ENCODE peak calls at places on chromosomes 2 and 18, in eight cellular contexts. X is thoracic aorta, Z is fibroblast of mammary gland, T is AG09319, R is coronary artery, U is neural progenitor cell, N is pancreas, K is fibroblast of pulmonary artery. H is an unnamed sample.

GRCh38 chr2:164073758-164074094 is 337.9 kb upstream of the FIGN start:
- DNase-seq in X (no peak), Z (no peak), T (no peak), R (no peak), U (no peak), N (no peak), K (no peak), H (no peak)

GRCh38 chr2:179677148-179677688 is 184.2 kb downstream of the ZNF385B start:
- DNase-seq in X (no peak), Z (no peak), T (no peak), R (no peak), U (no peak), N (no peak), K (peak), H (no peak)

GRCh38 chr2:144464730-144465129 is 55.2 kb downstream of the ZEB2 start:
- DNase-seq in X (no peak), Z (no peak), T (no peak), R (no peak), U (no peak), N (no peak), K (no peak), H (no peak)

GRCh38 chr18:42261731-42262130 is 306.7 kb downstream of the PIK3C3 start:
- DNase-seq in X (no peak), Z (no peak), T (no peak), R (no peak), U (peak), N (no peak), K (no peak), H (no peak)

GRCh38 chr2:84078466-84078865 is 380.6 kb downstream of the SUCLG1 start:
- DNase-seq in X (no peak), Z (no peak), T (no peak), R (no peak), U (no peak), N (no peak), K (no peak), H (no peak)

GRCh38 chr2:100482741-100483140 is 12.5 kb downstream of the NMS start:
- DNase-seq in X (no peak), Z (no peak), T (no peak), R (no peak), U (peak), N (no peak), K (peak), H (no peak)

GRCh38 chr18:5142859-5143258 is 54.2 kb downstream of the AKAIN1 start:
- DNase-seq in X (no peak), Z (no peak), T (no peak), R (no peak), U (no peak), N (no peak), K (no peak), H (no peak)

GRCh38 chr2:181877181-181877664 is 14.3 kb upstream of the ITPRID2 start:
- DNase-seq in X (no peak), Z (no peak), T (no peak), R (no peak), U (no peak), N (no peak), K (no peak), H (no peak)

GRCh38 chr18:59432796-59433195 is 73.7 kb upstream of the LMAN1 start:
- DNase-seq in X (no peak), Z (no peak), T (peak), R (no peak), U (no peak), N (no peak), K (no peak), H (no peak)

GRCh38 chr2:241575624-241576292 is 17.2 kb downstream of the BOK start:
- DNase-seq in X (no peak), Z (no peak), T (no peak), R (no peak), U (no peak), N (no peak), K (no peak), H (no peak)

GRCh38 chr2:46923011-46923669 is 7.5 kb upstream of the MCFD2 start:
- DNase-seq in X (no peak), Z (peak), T (no peak), R (no peak), U (no peak), N (no peak), K (no peak), H (no peak)

GRCh38 chr2:150538582-150539236 is 51.2 kb upstream of the RND3 start:
- DNase-seq in X (no peak), Z (peak), T (no peak), R (no peak), U (no peak), N (no peak), K (no peak), H (no peak)

DNA sequence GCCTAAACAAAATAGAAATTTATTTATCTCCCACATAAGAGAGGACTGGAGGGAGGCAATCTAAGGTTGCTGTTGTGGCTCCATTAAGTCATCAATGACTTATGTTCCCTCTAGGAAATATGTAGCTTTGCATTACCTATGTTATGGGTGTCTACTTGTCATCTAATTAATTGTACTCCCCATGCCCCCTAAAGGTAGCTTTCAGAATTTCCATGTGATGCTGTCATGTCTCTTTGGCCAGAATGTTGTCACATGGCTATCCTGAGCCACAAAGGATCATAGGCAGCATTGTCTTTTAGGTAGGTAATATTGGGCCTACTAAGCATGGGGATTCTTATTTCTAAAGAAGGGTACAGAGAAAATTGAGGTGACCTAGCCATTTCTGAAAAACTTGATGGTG is 935.6 kb upstream of the FANCL start:
- DNase-seq in X (no peak), Z (no peak), T (no peak), R (no peak), U (no peak), N (no peak), K (no peak), H (no peak)
- TF ChIP-seq CTCF in X (no peak), Z (no peak), T (no peak), R (no peak), U (no peak), N (no peak), K (no peak), H (no peak)

DNA sequence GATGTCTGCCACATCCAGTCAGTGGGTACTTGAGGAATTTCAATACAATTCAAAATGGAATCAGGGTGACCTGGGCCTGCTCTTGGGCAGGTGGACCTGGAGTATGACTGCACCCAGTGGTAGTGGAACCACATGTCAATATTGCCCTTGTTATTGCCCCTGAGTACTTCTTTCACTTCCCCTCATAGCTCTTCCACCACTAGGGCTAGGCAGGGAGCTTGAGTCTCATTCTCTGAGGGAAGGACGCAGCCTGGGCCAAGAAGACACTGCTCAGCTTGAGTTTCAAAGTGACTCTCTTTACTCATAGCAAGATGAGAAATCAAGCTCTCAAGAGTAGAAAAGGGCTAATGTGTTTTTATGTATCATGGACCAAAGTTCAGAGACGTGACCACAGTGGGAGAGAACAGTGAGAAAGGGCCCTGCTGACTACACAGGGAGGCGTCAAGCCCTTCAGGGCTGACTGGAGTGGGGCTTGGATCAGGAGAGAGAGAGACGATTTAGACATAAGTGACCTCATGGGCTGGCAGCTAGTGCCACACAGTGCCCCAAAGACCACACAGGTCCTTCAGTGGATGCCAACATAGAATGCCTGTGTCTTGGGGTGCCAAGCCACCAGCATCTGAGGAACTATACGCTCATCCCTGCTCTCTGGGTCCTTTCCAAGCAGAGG is 12.8 kb downstream of the PTMA start:
- DNase-seq in X (no peak), Z (no peak), T (no peak), R (no peak), U (no peak), N (no peak), K (no peak), H (no peak)
- TF ChIP-seq CTCF in X (no peak), Z (no peak), T (no peak), R (no peak), U (no peak), N (no peak), K (no peak), H (no peak)

DNA sequence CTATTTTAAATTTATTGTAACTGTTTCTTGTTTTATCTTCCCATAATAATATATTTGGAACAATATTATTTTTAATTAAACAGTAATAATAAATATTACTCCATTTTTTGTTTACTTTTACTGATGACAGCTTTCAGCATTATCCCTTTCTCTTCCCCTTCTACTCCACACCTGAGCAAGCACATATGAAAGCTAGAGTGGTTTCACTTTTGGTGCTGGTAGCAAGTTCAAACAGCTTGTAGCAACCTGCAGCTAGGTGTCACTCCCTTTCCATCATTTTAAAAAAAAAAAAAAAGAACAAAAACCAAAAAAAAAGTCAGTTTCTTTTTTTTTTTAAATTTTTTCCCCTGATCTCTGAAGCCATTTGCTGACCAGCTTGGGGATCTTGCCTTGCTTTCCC is 801.8 kb downstream of the CCDC85A start:
- DNase-seq in X (no peak), Z (no peak), T (no peak), R (no peak), U (no peak), N (no peak), K (no peak), H (no peak)
- TF ChIP-seq CTCF in X (no peak), Z (no peak), T (no peak), R (no peak), U (no peak), N (no peak), K (no peak), H (no peak)

DNA sequence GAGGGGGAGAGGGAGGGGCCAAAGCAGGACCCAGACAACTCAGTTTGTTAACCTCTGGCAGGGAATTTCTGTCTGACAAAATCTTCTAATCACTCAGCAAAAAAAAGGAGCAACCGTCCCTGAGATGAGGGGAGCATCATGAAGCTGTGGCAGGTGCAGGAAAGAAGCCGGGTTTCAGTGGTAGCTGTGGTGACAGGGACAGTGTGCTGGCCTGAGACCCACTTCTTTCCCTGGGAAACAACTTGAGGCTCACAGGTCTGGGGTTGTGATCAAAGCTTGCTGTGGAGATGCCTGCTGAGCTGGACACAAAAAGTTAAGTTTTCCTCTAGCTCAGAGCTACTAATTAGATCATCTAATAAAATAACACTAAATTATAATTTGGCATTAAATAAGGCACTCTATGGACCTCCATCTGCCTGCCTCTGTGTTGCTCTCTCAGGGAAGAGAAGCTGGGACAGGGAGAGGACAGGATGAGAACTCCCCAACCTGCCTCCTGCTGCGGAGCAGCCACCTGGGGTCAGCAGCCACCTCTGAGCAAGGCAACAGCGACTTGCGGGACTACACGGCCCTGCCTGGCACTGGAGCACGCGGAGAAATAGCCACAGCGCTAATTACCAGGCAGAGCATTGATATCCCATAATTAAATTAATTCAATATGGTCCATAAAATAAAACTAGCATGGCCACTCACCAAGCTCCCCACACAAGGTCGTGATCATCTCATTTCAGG is 104.6 kb upstream of the TEX51 start:
- DNase-seq in X (no peak), Z (no peak), T (no peak), R (peak), U (no peak), N (no peak), K (no peak), H (no peak)
- TF ChIP-seq CTCF in X (no peak), Z (no peak), T (no peak), R (no peak), U (peak), N (no peak), K (no peak), H (no peak)

GRCh38 chr2:152493945-152494528 is 159.1 kb downstream of the FMNL2 start:
- DNase-seq in X (no peak), Z (no peak), T (no peak), R (no peak), U (peak), N (no peak), K (peak), H (no peak)
- TF ChIP-seq CTCF in X (no peak), Z (no peak), T (no peak), R (no peak), U (no peak), N (no peak), K (no peak), H (no peak)

DNA sequence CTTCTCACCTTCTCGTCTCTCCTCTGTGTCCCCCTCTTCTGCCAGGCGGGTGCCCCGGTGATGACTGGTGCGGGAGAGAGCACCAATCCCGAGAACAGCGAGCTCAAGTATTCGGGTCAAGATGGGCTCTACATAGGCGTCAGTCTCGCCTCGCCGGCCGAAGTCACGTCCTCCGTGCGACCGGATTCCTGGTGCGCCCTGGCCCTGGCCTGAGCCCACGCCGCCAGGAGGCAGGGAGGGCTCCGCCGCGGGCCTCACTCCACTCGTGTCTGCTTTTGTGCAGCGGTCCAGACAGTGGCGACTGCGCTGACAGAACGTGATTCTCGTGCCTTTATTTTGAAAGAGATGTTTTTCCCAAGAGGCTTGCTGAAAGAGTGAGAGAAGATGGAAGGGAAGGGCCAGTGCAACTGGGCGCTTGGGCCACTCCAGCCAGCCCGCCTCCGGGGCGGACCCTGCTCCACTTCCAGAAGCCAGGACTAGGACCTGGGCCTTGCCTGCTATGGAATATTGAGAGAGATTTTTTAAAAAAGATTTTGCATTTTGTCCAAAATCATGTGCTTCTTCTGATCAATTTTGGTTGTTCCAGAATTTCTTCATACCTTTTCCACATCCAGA is 31.3 kb downstream of the GATA6 start:
- DNase-seq in X (no peak), Z (no peak), T (no peak), R (no peak), U (no peak), N (no peak), K (no peak), H (no peak)
- TF ChIP-seq CTCF in X (no peak), Z (no peak), T (no peak), R (no peak), U (no peak), N (no peak), K (no peak), H (no peak)

DNA sequence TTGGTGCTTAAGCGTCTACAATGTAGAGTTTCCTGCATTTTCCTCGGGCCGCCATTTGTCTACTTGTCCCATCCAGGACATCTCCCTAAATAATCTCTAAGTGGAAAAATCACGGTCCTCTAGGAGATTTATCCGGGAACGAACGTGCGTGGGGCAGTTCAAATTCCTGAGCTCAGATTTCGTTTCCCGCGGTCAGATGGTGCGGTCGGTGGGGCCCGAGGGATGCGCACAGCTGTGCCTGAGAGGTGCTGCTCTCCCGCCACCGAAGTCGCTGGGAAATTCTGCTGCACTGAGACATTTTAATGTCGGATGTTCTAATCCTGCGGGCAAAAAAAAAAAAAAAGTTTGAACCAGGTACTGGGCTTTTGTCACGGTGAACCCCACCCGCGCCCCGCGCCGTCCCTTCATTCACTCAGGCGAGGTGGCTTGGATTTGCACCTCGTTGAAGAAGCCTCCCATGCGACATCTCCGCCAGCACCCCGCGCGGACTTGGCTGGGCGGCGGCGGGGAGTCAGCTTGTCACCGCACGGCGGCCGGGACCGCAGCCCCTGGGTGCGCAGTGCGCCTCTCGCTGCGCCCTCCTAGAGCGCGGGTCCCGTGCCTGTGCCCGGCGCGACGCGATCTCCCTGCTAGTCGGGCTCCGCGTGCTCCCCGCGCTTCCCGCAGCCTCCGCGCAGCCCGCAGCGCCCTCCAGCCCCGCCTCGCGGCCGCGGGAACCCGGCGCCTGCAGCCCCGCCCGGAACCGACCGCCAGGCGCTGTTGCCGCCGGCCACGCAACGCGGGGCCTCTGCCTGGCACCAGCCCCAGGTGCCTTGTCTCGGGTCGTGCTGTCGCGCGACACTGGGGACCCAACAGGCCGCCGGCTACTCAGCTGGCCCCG is 192.0 kb upstream of the TCF4 start:
- DNase-seq in X (no peak), Z (peak), T (no peak), R (no peak), U (peak), N (peak), K (peak), H (no peak)
- TF ChIP-seq CTCF in X (no peak), Z (no peak), T (no peak), R (peak), U (peak), N (no peak), K (no peak), H (no peak)

GRCh38 chr2:28250006-28250405 is 142.7 kb upstream of the FOSL2 start:
- DNase-seq in X (no peak), Z (peak), T (peak), R (no peak), U (no peak), N (no peak), K (peak), H (no peak)
- TF ChIP-seq CTCF in X (no peak), Z (no peak), T (no peak), R (no peak), U (no peak), N (no peak), K (no peak), H (no peak)

H was measured in omental fat pad.